ENCODE peak calls at places on chromosomes 4 and X, in five cellular contexts. M is ovary, V is epithelial cell of proximal tubule, H is fibroblast of pulmonary artery, P is fibroblast of lung. D is an unnamed sample.
A peak's percentile ranks its signal among the peaks of the same experiment; 100 is the strongest.

GRCh38 chrX:19225906-19226305 is 103.6 kb upstream of the ADGRG2 start:
- DNase-seq in H (peak; percentile 0), M (no peak), V (peak; percentile 1), P (peak; percentile 6), D (no peak)

GRCh38 chr4:39931441-39931901 is 46.2 kb downstream of the PDS5A start:
- DNase-seq in M (no peak), P (no peak), V (no peak), H (no peak), D (no peak)

GRCh38 chrX:91435465-91435864 is 826 bp downstream of the PABPC5 start:
- DNase-seq in H (no peak), P (peak; percentile 1), V (no peak), M (peak; percentile 27), D (no peak)

GRCh38 chrX:133440081-133440796 is 24.9 kb upstream of the GPC4 start:
- DNase-seq in V (no peak), M (no peak), H (no peak), P (no peak), D (no peak)

GRCh38 chrX:9257718-9258117 is 207.1 kb upstream of the TBL1X start:
- DNase-seq in M (no peak), P (no peak), V (no peak), H (no peak), D (no peak)

GRCh38 chr4:8861576-8862279 is 9.9 kb downstream of the HMX1 start:
- DNase-seq in H (no peak), V (no peak), P (no peak), M (no peak), D (no peak)

GRCh38 chr4:25879587-25879986 is 16.8 kb upstream of the SEL1L3 start:
- DNase-seq in V (no peak), P (no peak), H (peak; percentile 13), M (no peak), D (no peak)

GRCh38 chr4:13347517-13348125 is 136.5 kb downstream of the RAB28 start:
- DNase-seq in H (no peak), M (no peak), P (peak; percentile 68), V (no peak), D (no peak)

GRCh38 chr4:64341711-64342110 is 67.5 kb downstream of the TECRL start:
- DNase-seq in P (no peak), V (no peak), M (no peak), H (no peak), D (no peak)

GRCh38 chrX:150365953-150366911 is 3.1 kb downstream of the MAMLD1 start:
- DNase-seq in M (peak; percentile 73), V (no peak), H (peak; percentile 51), P (peak; percentile 54), D (no peak)

GRCh38 chrX:150365051-150365952 is 2.2 kb downstream of the MAMLD1 start:
- DNase-seq in V (no peak), P (peak; percentile 58), H (peak; percentile 61), M (peak; percentile 86), D (no peak)

GRCh38 chrX:150364347-150365050 is 1.4 kb downstream of the MAMLD1 start:
- DNase-seq in M (peak; percentile 59), V (no peak), H (no peak), P (peak; percentile 23), D (no peak)

GRCh38 chrX:150363561-150364346 is 637 bp downstream of the MAMLD1 start:
- DNase-seq in P (peak; percentile 43), V (no peak), H (peak; percentile 45), M (no peak), D (no peak)

GRCh38 chrX:150366951-150367545 is 3.9 kb downstream of the MAMLD1 start:
- DNase-seq in V (peak; percentile 49), P (peak; percentile 68), M (no peak), H (peak; percentile 70), D (no peak)
- H3K4me3 ChIP-seq in V (peak overlapping the region; percentile 65), P (peak overlapping the region; percentile 69), M (peak overlapping the region; percentile 52), H (peak overlapping the region; percentile 60), D (no peak overlapping the region)

DNA sequence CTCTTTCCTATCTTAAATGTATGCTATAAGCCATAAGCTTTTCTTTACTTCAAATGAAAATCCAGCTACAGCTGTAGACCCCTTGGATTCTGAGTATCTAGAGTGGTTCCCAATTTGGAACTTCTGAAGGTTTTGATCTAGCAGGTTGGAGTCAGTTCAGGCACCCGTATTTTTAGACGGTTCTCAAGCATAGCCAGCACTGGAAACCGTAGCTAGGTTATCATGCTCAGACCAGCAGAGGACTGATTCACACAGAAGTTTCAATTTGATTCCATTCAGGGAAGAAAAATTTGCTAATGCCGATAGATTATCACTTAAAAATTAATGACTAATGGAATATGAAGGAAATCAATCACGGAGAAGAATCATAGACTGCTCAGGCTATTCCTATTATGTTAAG is 11.2 kb downstream of the PPAT start:
- DNase-seq in M (no peak), P (no peak), V (no peak), H (no peak), D (no peak)
- H3K4me3 ChIP-seq in M (no peak overlapping the region), P (no peak overlapping the region), V (no peak overlapping the region), H (no peak overlapping the region), D (no peak overlapping the region)

DNA sequence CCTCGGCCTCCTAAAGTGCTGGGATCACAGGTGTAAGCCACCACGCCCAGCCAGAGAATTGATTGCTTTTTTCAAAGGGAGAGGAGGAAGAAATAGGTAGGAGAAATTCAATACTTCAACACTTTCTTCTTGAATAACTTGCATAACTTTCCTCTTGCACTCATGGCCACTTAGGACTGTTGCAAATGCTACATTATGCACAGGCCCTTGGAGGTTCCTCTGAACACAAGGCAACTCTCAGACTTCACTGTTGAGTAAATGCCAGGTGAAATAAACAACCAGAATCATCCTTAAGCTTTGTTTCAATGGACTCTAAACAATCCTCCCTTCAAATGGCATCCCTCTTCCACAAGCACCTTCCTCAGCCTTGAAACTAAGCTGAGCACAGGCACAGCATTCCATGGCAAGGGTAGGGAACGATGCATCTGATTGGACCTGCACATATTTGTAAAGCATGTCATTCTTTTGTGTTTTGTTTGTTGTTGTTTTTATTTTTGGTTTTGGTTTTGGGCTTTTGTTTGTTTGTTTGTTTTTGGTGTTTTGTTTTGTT is 28.1 kb downstream of the CORIN start:
- DNase-seq in H (no peak), M (no peak), P (no peak), V (no peak), D (no peak)
- H3K4me3 ChIP-seq in H (no peak overlapping the region), M (no peak overlapping the region), P (no peak overlapping the region), V (no peak overlapping the region), D (no peak overlapping the region)

DNA sequence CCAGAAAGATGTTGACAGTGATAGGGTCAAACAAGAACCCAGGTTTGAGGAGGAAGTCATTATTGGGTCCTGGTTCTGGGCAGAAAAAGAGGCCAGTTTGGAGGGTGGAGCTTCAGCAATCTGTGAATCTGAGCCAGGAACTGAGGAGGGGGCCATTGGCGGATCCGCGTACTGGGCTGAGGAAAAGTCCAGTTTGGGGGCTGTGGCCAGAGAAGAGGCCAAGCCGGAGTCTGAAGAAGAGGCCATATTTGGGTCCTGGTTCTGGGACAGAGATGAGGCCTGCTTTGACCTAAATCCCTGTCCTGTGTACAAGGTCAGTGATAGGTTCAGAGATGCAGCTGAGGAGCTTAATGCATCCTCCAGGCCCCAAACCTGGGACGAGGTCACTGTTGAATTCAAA is 3.7 kb downstream of the GPRASP2 start:
- DNase-seq in M (no peak), H (no peak), V (no peak), P (no peak), D (no peak)
- H3K4me3 ChIP-seq in M (no peak overlapping the region), H (no peak overlapping the region), V (no peak overlapping the region), P (no peak overlapping the region), D (no peak overlapping the region)

DNA sequence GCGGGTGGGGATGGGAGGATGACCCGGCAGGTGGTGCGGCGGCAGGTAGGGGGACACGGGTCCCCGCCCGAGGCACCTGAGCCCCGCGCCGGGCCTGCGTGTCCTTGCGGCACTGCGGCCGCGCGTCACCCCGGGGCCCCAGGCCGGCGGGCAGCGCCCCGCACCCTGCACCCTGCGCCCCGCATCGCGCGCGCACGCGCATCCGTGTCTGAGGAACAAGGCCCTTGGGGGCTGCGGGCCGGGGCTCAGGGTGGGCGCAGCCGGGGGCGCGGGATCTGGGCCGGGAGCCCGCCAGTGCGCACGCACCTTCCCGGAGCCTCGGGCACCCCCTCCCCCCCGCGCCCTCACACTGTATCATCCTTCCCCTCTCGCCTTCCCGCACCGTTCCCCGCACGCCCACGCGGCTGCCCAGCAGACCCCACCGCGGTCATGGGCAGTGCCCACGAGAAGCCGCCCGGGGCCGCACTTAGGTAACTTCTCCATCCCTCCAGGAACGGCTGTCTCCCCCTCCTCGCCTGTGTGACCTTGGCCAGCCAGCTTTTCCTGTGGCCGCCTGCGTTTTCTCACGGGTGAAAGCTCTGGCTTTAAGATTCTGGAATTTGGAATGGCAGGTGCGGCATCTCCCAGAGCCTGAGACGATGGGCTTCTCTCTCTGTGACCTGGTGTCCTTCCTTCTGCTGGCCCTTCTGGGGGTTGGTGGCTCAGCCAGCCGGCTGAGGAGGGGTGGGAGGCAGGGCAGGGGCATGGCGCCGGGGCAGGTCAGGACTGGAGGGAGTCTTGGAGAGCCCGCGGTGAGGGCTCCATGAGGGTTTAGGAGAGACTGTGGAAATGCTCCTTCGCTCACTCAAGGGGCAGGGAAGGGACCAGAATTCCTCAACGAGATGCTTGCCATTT is 746 bp downstream of the ATP2B3 start:
- DNase-seq in H (no peak), V (no peak), M (no peak), P (no peak), D (no peak)
- H3K4me3 ChIP-seq in H (no peak overlapping the region), V (no peak overlapping the region), M (no peak overlapping the region), P (no peak overlapping the region), D (no peak overlapping the region)